ENCODE peak calls at places on chromosomes 7 and 10, in eight cellular contexts. E is right lobe of liver, D is hepatocyte, L is HepG2, U is GM12878, P is progenitor cell of endocrine pancreas, K is brain microvascular endothelial cell, Q is SK-N-SH. T is an unnamed sample.

GRCh38 chr10:117545141-117546019 is 2.8 kb downstream of the EMX2 start:
- DNase-seq in D (no peak), Q (no peak), E (no peak), L (no peak), P (no peak), K (no peak), U (no peak), T (no peak)

GRCh38 chr10:11012476-11012875 is 5.2 kb upstream of the CELF2 start:
- DNase-seq in Q (no peak), D (no peak), E (no peak), L (no peak), U (no peak), P (no peak), K (no peak), T (no peak)

GRCh38 chr7:30019387-30019786 is 7.1 kb downstream of the FKBP14 start:
- DNase-seq in D (no peak), P (no peak), K (no peak), L (no peak), E (no peak), Q (no peak), U (no peak), T (no peak)

GRCh38 chr7:44291066-44291732 is 34.2 kb downstream of the CAMK2B start:
- DNase-seq in P (peak), Q (peak), L (no peak), U (no peak), K (peak), E (peak), D (no peak), T (no peak)

GRCh38 chr10:132845041-132845551 is 59.1 kb upstream of the NKX6-2 start:
- DNase-seq in U (no peak), E (no peak), Q (peak), D (no peak), L (no peak), P (no peak), K (no peak), T (no peak)

GRCh38 chr10:117167346-117168134 is 29.5 kb upstream of the VAX1 start:
- DNase-seq in K (no peak), P (no peak), U (no peak), E (no peak), L (no peak), D (no peak), Q (no peak), T (no peak)

GRCh38 chr10:120979435-120980315 is 128.5 kb downstream of the WDR11 start:
- DNase-seq in P (peak), K (peak), D (peak), E (no peak), L (peak), U (no peak), Q (peak), T (no peak)

GRCh38 chr7:91239171-91239604 is 25.0 kb upstream of the FZD1 start:
- DNase-seq in D (no peak), K (peak), Q (no peak), E (no peak), U (no peak), L (no peak), P (no peak), T (no peak)

GRCh38 chr7:17090751-17091150 is 207.7 kb upstream of the AHR start:
- DNase-seq in L (no peak), K (peak), Q (no peak), D (no peak), U (no peak), E (no peak), P (no peak), T (no peak)

GRCh38 chr10:125114761-125115391 is 45.5 kb downstream of the CTBP2 start:
- DNase-seq in K (peak), Q (no peak), D (no peak), P (no peak), L (no peak), E (no peak), U (no peak), T (no peak)

GRCh38 chr10:76117949-76118348 is 686.5 kb downstream of the LRMDA start:
- DNase-seq in K (peak), L (no peak), Q (no peak), U (no peak), P (no peak), D (no peak), E (no peak), T (no peak)

GRCh38 chr7:141200191-141201108 is 126.6 kb downstream of the TMEM178B start:
- DNase-seq in P (no peak), L (no peak), U (no peak), K (no peak), E (no peak), D (no peak), Q (no peak), T (no peak)

GRCh38 chr10:125010362-125010761 is 68.4 kb downstream of the ZRANB1 start:
- DNase-seq in D (no peak), U (no peak), L (no peak), K (no peak), P (no peak), E (no peak), Q (peak), T (no peak)

DNA sequence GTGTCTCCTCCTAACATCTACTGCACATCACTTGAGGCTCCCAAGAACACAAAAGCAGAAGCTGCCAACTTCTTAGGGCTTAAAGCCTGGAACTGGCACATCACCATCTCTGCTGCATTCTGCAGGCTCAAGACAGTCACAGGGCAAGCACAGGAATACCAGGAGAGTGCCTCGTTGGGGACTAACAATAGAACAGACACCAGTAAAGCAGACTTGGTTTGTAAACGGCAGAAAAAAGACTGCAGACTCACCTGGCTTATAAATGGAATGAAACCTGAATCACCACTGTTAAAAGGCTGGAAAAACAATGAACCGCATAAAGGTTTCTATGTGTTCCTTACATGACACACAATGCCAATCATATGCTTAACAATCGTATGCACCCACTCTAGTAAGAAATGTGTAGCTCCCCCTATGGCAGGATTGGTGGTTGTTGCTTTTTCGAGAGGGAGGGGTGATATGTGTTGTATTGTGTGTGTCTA is 12.8 kb downstream of the RHEB start:
- DNase-seq in D (no peak), Q (peak), L (no peak), E (no peak), K (no peak), P (no peak), U (no peak), T (no peak)
- TF ChIP-seq CTCF in D (no peak), Q (peak), L (no peak), E (no peak), K (peak), P (no peak), U (no peak), T (no peak)

GRCh38 chr7:22278660-22279059 is 78.3 kb downstream of the RAPGEF5 start:
- DNase-seq in L (no peak), D (no peak), U (no peak), E (no peak), Q (no peak), K (no peak), P (no peak), T (no peak)

GRCh38 chr7:22280031-22280430 is 76.9 kb downstream of the RAPGEF5 start:
- DNase-seq in Q (no peak), E (no peak), L (no peak), U (no peak), D (no peak), P (no peak), K (no peak), T (no peak)

GRCh38 chr7:22281481-22281880 is 75.5 kb downstream of the RAPGEF5 start:
- DNase-seq in K (no peak), E (no peak), U (no peak), Q (no peak), P (no peak), L (no peak), D (no peak), T (no peak)

GRCh38 chr7:22275574-22276150 is 81.3 kb downstream of the RAPGEF5 start:
- DNase-seq in P (no peak), Q (no peak), K (no peak), U (no peak), L (no peak), E (no peak), D (no peak), T (no peak)

DNA sequence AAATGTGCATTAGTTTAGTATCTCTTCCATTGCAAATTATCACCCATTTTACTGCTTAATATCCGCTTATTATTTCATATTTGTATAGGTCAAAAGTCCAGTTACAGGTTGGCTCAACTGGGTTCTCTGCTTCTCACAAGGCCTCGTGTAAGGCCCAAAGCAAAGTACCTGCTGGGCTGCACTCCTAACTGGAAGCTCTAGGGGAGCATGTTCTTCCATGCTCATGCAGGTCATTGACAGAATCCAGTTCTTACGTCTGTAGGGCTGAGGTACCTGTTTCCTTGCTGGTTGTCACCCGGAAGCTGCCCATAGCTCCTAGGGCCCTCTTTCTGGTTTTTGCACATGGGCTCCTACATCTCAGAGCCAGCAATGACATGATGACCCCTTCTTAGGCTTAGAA is 79.6 kb downstream of the RAPGEF5 start:
- DNase-seq in U (no peak), D (no peak), K (no peak), P (no peak), E (no peak), Q (no peak), L (no peak), T (no peak)
- TF ChIP-seq CTCF in U (no peak), D (no peak), K (no peak), P (no peak), E (no peak), Q (no peak), L (no peak), T (no peak)

DNA sequence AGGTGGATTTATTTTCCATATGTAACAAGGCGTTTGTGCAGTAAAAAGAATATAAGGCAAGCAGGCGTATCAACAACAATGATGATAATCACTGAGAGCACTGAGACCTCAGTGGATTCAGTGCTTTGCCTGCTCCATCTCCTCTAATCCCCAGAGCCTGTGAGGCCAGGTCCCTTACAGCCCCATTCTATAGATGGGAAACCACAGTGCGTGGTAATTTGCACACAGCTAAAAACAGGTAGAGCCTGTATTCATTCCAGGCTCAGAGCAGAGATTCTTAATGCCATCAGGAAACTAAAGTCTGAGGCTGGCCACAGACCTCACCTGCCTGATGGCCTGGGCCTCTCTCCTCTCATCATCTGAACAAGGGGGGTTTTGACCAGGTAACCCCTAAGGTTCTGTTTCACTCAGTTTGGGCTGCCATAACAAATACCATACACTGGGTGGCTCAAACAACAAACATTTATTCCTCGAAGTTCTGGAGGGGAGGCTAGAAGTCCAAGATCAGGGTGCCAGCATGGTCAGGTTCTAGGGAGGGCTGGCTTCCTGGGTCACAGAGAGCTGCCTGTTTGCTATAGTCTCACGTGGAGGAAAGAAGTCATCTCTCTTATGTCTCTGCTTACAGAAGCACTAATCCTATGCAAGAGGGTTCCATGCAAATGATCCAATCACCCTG is 10.3 kb upstream of the RASSF4 start:
- DNase-seq in D (no peak), L (no peak), E (no peak), K (no peak), P (no peak), U (no peak), Q (no peak), T (peak)
- TF ChIP-seq CTCF in D (no peak), L (peak), E (no peak), K (peak), P (no peak), U (no peak), Q (peak), T (no peak)

DNA sequence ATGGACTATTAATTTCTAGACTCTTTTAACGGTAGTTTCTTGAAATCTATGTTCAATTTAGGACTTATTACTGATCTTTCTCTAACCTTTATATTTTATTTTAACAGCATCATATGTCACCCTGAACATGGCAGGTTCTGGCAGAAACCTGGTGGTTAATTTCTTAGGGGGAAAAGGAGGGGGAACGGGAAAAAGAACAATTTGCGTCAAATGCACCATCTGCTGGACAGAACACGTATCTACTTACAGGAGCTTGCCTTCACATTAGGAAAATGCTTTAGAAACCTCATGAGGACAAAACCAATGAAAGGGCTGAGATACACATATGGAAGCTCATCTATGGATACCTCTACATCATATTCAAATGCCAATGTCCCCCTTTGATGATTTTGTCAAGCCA is 171.3 kb downstream of the GRM3 start:
- DNase-seq in E (no peak), K (no peak), L (peak), P (no peak), Q (peak), D (peak), U (no peak), T (no peak)
- TF ChIP-seq CTCF in E (peak), K (peak), L (peak), P (peak), Q (peak), D (peak), U (peak), T (no peak)